ENCODE peak calls at places on chromosomes 1 and 21, in ten cellular contexts. Q is astrocyte; I is IMR-90; N is body of pancreas; L is cardiac muscle cell; E is AG04450; Y is MM.1S; Z is pancreas; B is heart left ventricle; X is CD8-positive, alpha-beta T cell. K is an unnamed sample. For H3K27me3, the result is how much of the 10 kb centered on the place peaks cover.

GRCh38 chr1:78520216-78520615 is 29.4 kb downstream of the PTGFR start:
- DNase-seq in Y (no peak), B (no peak), Q (peak), Z (no peak), E (no peak), X (no peak), N (no peak), L (no peak), I (no peak), K (no peak)

GRCh38 chr1:231628207-231628876 is 1.8 kb downstream of the DISC1 start:
- DNase-seq in Y (no peak), Z (no peak), Q (no peak), E (no peak), I (peak), N (no peak), X (peak), L (no peak), B (no peak), K (peak)

GRCh38 chr1:55007626-55008025 is 8.9 kb downstream of the BSND start:
- DNase-seq in L (no peak), I (peak), E (peak), Y (no peak), X (no peak), Q (peak), Z (no peak), B (no peak), N (no peak), K (no peak)

GRCh38 chr21:42769820-42770716 is 109.3 kb downstream of the WDR4 start:
- DNase-seq in Q (no peak), E (no peak), B (no peak), I (no peak), X (no peak), Y (no peak), N (no peak), L (no peak), Z (no peak), K (no peak)

GRCh38 chr21:17495680-17496079 is 17.2 kb upstream of the CXADR start:
- DNase-seq in Q (peak), N (no peak), Z (no peak), L (no peak), I (no peak), Y (no peak), X (no peak), E (no peak), B (no peak), K (no peak)

GRCh38 chr1:162627662-162628296 is 4.5 kb upstream of the DDR2 start:
- DNase-seq in L (peak), E (no peak), Y (peak), Q (no peak), Z (no peak), B (no peak), N (no peak), X (no peak), I (peak), K (peak)

GRCh38 chr1:214548988-214549387 is 2.4 kb downstream of the PTPN14 start:
- DNase-seq in Q (peak), X (no peak), B (peak), N (peak), L (peak), Z (no peak), Y (no peak), I (peak), E (no peak), K (no peak)

GRCh38 chr1:196400478-196401453 is 207.5 kb downstream of the KCNT2 start:
- DNase-seq in N (no peak), B (peak), Y (no peak), E (no peak), Q (peak), X (no peak), I (peak), L (no peak), Z (no peak), K (no peak)

GRCh38 chr1:21801100-21801499 is 11.0 kb upstream of the LDLRAD2 start:
- DNase-seq in Y (no peak), I (peak), X (no peak), B (no peak), L (no peak), Q (peak), E (no peak), Z (no peak), N (no peak), K (no peak)

GRCh38 chr1:180527270-180527669 is 24.9 kb upstream of the ACBD6 start:
- DNase-seq in N (no peak), Z (no peak), E (no peak), B (no peak), I (peak), Q (peak), Y (no peak), X (no peak), L (no peak), K (no peak)

GRCh38 chr1:113792986-113793385 is 19.3 kb downstream of the RSBN1 start:
- DNase-seq in Z (no peak), N (no peak), L (no peak), E (no peak), X (no peak), Q (peak), Y (no peak), B (no peak), I (peak), K (no peak)

GRCh38 chr1:153572569-153573015 is 6.9 kb upstream of the S100A2 start:
- DNase-seq in Y (peak), Q (peak), B (peak), X (peak), L (peak), N (peak), Z (peak), I (peak), E (no peak), K (peak)

GRCh38 chr1:243315455-243315854 is 59.6 kb downstream of the SDCCAG8 start:
- DNase-seq in Z (no peak), L (no peak), X (no peak), B (no peak), Q (peak), E (no peak), I (peak), Y (peak), N (no peak), K (no peak)

GRCh38 chr1:243316366-243316989 is 60.6 kb downstream of the SDCCAG8 start:
- DNase-seq in N (no peak), I (no peak), E (no peak), Y (no peak), Z (no peak), B (no peak), L (no peak), Q (no peak), X (no peak), K (no peak)

GRCh38 chr1:243312962-243313634 is 57.3 kb downstream of the SDCCAG8 start:
- DNase-seq in N (no peak), Q (no peak), E (no peak), B (no peak), Y (no peak), X (no peak), Z (no peak), I (no peak), L (no peak), K (no peak)

GRCh38 chr1:243313635-243314536 is 58.0 kb downstream of the SDCCAG8 start:
- DNase-seq in L (no peak), I (no peak), Z (no peak), E (no peak), Q (no peak), B (no peak), X (no peak), Y (peak), N (no peak), K (peak)

GRCh38 chr1:243315933-243316332 is 60.1 kb downstream of the SDCCAG8 start:
- DNase-seq in I (no peak), Z (no peak), B (no peak), L (no peak), Y (no peak), Q (no peak), X (no peak), N (no peak), E (no peak), K (no peak)
- H3K27ac ChIP-seq in I (no peak), Z (no peak), B (peak), L (no peak), Y (no peak), Q (no peak), X (no peak), N (no peak), E (no peak), K (no peak)

DNA sequence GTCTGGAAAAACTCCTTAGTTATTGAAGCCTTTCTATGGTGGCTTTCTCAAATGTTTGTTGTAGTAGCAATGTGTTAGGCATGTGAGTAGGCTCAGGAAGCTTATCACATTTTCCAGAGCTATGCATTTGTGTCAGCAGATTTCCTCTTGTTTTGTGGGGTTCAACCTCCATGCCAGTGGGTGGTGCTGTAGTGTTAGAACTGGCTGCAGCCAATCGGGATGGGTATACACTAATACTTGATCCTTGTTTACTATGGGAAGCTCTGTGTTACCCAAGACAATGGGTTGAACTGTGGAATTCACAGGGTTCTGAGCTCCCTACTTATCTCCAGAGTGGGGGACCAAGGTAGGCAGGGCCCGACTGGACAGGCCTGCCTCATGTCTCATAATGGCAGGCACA is 348.5 kb upstream of the ADAMTS5 start:
- DNase-seq in N (no peak), X (no peak), B (no peak), L (no peak), E (no peak), Y (no peak), Q (no peak), I (no peak), Z (no peak), K (no peak)
- TF ChIP-seq CTCF in N (no peak), X (no peak), B (no peak), L (no peak), E (no peak), Y (no peak), Q (no peak), I (no peak), Z (no peak), K (no peak)

GRCh38 chr1:156865258-156865657 is 4.6 kb downstream of the NTRK1 start:
- DNase-seq in Y (no peak), Z (no peak), B (no peak), E (no peak), Q (no peak), X (no peak), L (no peak), I (no peak), N (no peak), K (peak)
- H3K27me3 ChIP-seq in Y (under half), Z (under half), B (under half), E (half or more), Q (under half), X (under half), L (under half), I (half or more), N (under half), K (under half)

GRCh38 chr1:234662148-234662547 is 52.2 kb upstream of the IRF2BP2 start:
- DNase-seq in Y (no peak), Q (no peak), B (no peak), I (no peak), E (no peak), L (no peak), N (no peak), X (no peak), Z (no peak), K (no peak)
- H3K27ac ChIP-seq in Y (no peak), Q (no peak), B (no peak), I (no peak), E (no peak), L (no peak), N (no peak), X (no peak), Z (no peak), K (no peak)

GRCh38 chr1:15992187-15992553 is 11.9 kb upstream of the SRARP start:
- DNase-seq in Y (no peak), I (no peak), X (no peak), B (no peak), E (no peak), N (no peak), L (no peak), Q (no peak), Z (no peak), K (no peak)

GRCh38 chr1:15991427-15992186 is 12.4 kb upstream of the SRARP start:
- DNase-seq in Q (no peak), Z (no peak), I (no peak), X (no peak), B (no peak), E (no peak), Y (no peak), N (no peak), L (no peak), K (no peak)

GRCh38 chr1:15989776-15990175 is 13.9 kb upstream of the ZBTB17 start:
- DNase-seq in I (no peak), Z (no peak), L (no peak), N (no peak), B (no peak), E (no peak), X (no peak), Q (no peak), Y (no peak), K (no peak)

GRCh38 chr1:15985611-15986272 is 9.8 kb upstream of the ZBTB17 start:
- DNase-seq in I (no peak), Y (no peak), E (no peak), Z (no peak), B (no peak), Q (peak), X (no peak), L (no peak), N (no peak), K (no peak)

DNA sequence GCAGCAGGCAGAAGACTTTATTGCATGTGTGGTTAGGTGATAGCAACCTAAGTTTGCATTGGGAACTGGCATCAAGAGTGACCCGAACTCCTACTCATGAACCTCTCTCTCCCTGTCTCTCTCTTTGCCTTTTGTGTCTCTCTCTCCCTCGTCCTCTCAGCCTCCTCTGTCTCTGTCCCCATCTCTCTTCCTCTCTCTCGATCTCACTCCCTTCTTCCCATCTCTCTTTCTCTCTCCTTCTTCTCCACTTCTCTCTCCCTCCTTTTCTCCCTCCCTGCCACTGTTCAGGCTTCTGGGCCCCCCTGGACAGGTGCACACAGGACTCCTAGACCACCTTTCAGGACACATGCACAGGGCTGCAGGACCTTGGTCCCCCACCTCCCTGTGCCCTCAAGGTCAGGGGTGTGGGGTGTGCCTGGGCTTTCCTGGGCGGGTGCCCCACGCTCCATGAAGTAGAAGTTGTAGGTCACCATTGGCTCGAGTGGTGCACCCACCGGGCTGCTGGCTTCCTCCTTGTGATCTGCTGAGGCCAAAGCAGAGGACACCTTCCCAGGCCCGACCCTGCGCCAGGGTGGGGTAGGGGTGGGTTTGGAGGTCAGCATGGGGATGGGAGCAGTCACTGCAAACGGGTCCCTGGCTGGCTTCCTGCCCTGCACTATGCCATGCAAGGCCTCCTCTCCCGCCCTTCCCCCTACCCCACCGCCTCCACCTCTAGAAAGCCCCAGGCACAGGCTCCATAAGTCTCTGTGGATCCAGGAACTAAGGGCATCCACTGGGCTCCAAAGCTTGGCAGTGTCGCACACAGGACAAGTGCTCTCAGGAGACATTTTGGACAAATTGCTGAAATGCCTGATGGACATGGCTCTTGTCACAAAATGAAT is 13.2 kb upstream of the ZBTB17 start:
- DNase-seq in X (no peak), Q (no peak), Y (no peak), Z (no peak), N (no peak), B (no peak), I (no peak), L (no peak), E (no peak), K (no peak)
- TF ChIP-seq CTCF in X (no peak), Q (no peak), Y (no peak), Z (no peak), N (no peak), B (no peak), I (no peak), L (no peak), E (no peak), K (no peak)

GRCh38 chr1:156638189-156638588 is 3.7 kb upstream of the BCAN start:
- DNase-seq in L (no peak), Q (no peak), E (no peak), X (no peak), B (no peak), Y (no peak), I (no peak), N (no peak), Z (no peak), K (no peak)
- H3K27me3 ChIP-seq in L (half or more), Q (half or more), E (half or more), X (under half), B (half or more), Y (under half), I (half or more), N (under half), Z (under half), K (under half)

DNA sequence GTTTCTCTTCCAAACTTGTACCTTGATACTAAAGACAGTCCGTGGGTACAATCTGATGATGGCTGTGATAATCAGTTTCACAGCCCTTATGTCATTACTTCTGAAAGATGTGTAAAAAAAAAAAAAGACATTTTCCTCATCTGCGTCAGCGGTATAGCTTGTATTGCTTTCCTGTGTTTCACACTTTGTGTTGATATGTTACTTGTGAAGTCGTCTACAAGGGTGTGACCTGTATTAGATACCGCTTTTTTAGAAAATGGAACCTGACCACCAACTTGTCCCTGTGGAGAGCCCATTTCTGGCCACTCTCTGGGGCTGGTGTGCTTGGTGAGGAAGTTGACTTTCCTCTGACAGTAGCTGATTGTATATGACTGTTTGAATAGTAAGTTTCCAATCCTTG is 50.5 kb downstream of the PEX14 start:
- DNase-seq in X (no peak), Q (no peak), B (no peak), I (no peak), Y (no peak), E (no peak), N (no peak), L (no peak), Z (no peak), K (no peak)
- H3K27ac ChIP-seq in X (no peak), Q (no peak), B (no peak), I (no peak), Y (no peak), E (no peak), N (no peak), L (no peak), Z (no peak), K (no peak)

DNA sequence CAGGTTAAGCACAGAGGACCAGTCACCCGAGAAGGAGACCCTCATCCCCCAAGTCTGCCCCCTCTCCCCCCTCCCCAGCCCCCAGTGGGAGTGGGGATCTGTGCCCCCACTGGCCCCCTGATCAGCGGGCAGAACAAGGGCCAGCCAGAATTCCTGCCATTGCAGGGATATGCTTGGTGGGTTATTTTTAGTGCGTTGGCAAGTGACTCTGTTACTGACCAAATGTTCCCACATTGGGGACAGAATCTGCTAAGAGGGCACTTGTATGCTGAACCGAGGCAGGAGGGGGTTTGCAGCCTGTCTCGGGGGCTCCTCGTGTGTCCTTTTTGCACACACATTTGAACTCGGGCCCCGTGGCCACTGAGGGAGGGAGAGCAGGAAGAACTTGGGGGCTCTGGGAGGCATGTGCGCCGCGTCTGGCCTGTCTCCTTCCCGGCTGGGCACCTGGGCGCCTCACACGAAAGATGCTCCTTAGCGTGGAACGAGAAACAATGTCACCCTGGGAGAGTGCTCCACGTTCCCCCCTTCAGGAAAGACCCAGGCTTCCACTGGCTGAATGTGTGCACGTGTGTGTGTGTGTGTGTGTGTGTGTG is 66.4 kb upstream of the CASZ1 start:
- DNase-seq in L (peak), E (no peak), Q (no peak), Y (no peak), Z (no peak), X (no peak), I (no peak), B (peak), N (no peak), K (no peak)
- TF ChIP-seq CTCF in L (no peak), E (no peak), Q (no peak), Y (no peak), Z (no peak), X (no peak), I (no peak), B (no peak), N (no peak), K (no peak)

DNA sequence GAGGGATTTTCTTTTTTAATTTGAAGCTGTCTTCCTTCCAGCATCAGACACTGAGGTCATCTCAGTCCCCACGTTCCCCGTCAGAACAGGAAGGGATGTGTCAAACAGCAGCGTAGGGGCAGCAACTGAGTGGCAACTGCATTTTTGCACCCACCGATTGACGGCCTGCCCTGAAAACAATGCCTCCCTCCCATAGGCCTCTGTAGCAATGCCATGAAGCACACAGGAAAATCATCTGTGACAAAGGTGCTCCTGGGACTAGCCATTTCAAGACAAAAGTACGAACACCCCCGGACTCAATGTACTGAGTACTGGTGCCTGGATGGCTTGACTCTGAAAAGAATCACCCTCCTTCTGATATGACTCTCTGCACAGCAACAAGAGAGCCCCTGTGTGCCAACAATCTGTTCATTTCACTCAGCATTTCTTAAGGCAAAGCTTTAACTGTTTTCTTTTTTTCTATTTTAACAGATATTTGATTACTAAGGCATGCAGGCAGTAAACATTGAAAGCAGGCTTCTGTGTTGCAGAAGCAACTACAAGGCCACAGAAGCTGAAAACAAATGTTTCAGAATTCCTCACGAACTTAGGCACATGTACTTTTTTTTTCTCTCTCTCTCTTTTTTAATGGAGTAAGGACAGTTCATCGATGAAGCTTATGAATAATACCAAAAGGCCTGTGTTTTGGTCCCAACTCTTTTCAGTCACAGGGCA is 36.9 kb downstream of the LPAR3 start:
- DNase-seq in N (no peak), Q (no peak), B (no peak), X (no peak), I (no peak), Y (no peak), L (no peak), Z (no peak), E (no peak), K (no peak)
- H3K27me3 ChIP-seq in N (under half), Q (under half), B (under half), X (under half), I (under half), Y (under half), L (under half), Z (under half), E (under half), K (under half)